ENCODE peak calls at places on chromosomes 11 and 22, in ten cellular contexts. F is HCT116, O is ovary, B is body of pancreas, J is breast epithelium, S is right lobe of liver, G is suprapubic skin, I is sigmoid colon, W is NB4, X is A549. Z is an unnamed sample.

GRCh38 chr11:68863553-68864265 is 22.0 kb upstream of the CPT1A start:
- DNase-seq in F (no peak), B (no peak), G (no peak), I (no peak), O (no peak), J (no peak), X (no peak), S (no peak), W (no peak), Z (no peak)

GRCh38 chr11:47905358-47906059 is 57.4 kb upstream of the NUP160 start:
- DNase-seq in X (no peak), B (no peak), F (no peak), J (no peak), W (peak), G (no peak), S (no peak), I (no peak), O (no peak), Z (no peak)

GRCh38 chr11:86644291-86644690 is 28.1 kb downstream of the ME3 start:
- DNase-seq in I (no peak), W (no peak), G (no peak), J (no peak), X (no peak), B (no peak), F (no peak), O (no peak), S (no peak), Z (no peak)

GRCh38 chr11:109940816-109941215 is 152.4 kb upstream of the ZC3H12C start:
- DNase-seq in W (no peak), J (no peak), I (no peak), X (peak), G (no peak), B (no peak), S (no peak), O (no peak), F (peak), Z (no peak)

GRCh38 chr22:16974298-16975084 is 33.5 kb downstream of the GAB4 start:
- DNase-seq in O (no peak), B (no peak), G (no peak), X (no peak), I (no peak), W (no peak), S (peak), F (no peak), J (no peak), Z (peak)

GRCh38 chr11:97965849-97966646 is 1054.7 kb upstream of the CNTN5 start:
- DNase-seq in S (no peak), I (no peak), B (no peak), X (no peak), W (no peak), J (no peak), F (no peak), G (no peak), O (no peak), Z (no peak)

GRCh38 chr11:113316251-113316650 is 1.9 kb downstream of the TTC12 start:
- DNase-seq in J (no peak), I (no peak), F (no peak), X (no peak), S (no peak), O (no peak), W (no peak), B (no peak), G (no peak), Z (no peak)

GRCh38 chr22:46349681-46350080 is 14.2 kb downstream of the TRMU start:
- DNase-seq in W (no peak), S (no peak), O (no peak), J (no peak), X (no peak), G (no peak), I (no peak), F (no peak), B (peak), Z (no peak)

GRCh38 chr22:36365020-36365411 is 22.8 kb downstream of the MYH9 start:
- DNase-seq in B (peak), I (peak), S (no peak), G (no peak), J (no peak), F (peak), O (no peak), W (peak), X (peak), Z (peak)

GRCh38 chr22:26556904-26557303 is 33.0 kb downstream of the TPST2 start:
- DNase-seq in S (peak), X (no peak), J (no peak), O (no peak), F (no peak), I (no peak), G (no peak), W (no peak), B (peak), Z (no peak)

GRCh38 chr11:13012037-13012693 is 3.0 kb downstream of the RASSF10 start:
- DNase-seq in X (no peak), W (no peak), S (no peak), J (no peak), B (peak), G (no peak), O (no peak), I (no peak), F (no peak), Z (no peak)

GRCh38 chr11:77361184-77361583 is 59.7 kb upstream of the GDPD4 start:
- DNase-seq in J (no peak), O (no peak), S (no peak), X (no peak), I (no peak), G (no peak), F (no peak), B (no peak), W (no peak), Z (no peak)

GRCh38 chr11:9739108-9739507 is 75.2 kb downstream of the SWAP70 start:
- DNase-seq in I (no peak), F (no peak), S (no peak), X (no peak), B (no peak), W (no peak), J (no peak), O (no peak), G (no peak), Z (no peak)

GRCh38 chr11:3136542-3137455 is 28.3 kb downstream of the OSBPL5 start:
- DNase-seq in S (no peak), O (no peak), I (peak), B (peak), G (peak), F (no peak), J (no peak), W (peak), X (no peak), Z (no peak)

GRCh38 chr11:105368711-105369110 is 229.1 kb upstream of the CARD18 start:
- DNase-seq in O (no peak), G (no peak), F (no peak), W (no peak), I (no peak), J (no peak), B (no peak), X (no peak), S (no peak), Z (no peak)

DNA sequence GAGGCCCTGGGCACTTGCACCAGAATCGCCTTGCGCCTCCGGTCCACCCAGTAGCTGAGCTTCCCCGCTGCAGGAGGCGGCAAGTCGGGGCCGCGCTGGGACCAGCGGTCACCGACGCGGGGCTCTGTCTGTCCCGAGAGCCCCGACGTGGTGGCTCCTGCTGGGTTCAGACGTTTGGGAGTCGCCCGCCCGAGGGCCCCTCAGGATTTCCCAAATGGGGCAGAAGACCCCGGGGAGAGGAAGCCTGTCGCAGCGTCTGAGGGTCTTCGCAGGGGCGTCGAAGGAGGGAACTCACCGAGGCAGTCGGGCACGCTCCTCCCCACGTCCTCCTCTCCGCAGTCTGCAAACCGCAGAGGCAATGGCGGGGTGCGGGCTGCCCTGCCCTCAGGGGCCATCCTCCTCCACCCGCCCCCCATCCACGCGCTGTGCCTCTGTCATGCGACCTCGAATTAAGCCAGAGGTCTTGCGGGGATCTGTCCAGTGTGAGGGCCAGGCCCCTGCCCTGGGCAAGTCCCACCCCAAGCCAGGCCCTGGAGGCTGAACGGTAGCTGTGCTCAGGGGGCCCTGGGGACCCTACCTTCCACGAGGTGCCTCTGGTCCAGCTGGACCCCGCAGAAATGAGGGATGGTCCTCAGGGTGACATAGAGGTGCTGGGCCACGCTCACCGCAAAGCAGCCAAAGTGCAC is 12.5 kb downstream of the IL17REL start:
- DNase-seq in X (no peak), O (peak), I (no peak), B (peak), G (no peak), W (no peak), J (no peak), S (no peak), F (no peak), Z (no peak)
- H3K4me3 ChIP-seq in X (peak), O (no peak), I (no peak), B (no peak), G (peak), W (no peak), J (no peak), S (no peak), F (no peak), Z (no peak)

GRCh38 chr22:33851985-33852384 is 68.3 kb downstream of the LARGE1 start:
- DNase-seq in S (no peak), I (no peak), G (no peak), J (no peak), W (no peak), B (no peak), O (no peak), X (no peak), F (no peak), Z (no peak)
- TF ChIP-seq POLR2A in S (no peak), I (no peak), G (no peak), J (no peak), W (no peak), B (no peak), O (no peak), X (no peak), F (no peak), Z (no peak)

DNA sequence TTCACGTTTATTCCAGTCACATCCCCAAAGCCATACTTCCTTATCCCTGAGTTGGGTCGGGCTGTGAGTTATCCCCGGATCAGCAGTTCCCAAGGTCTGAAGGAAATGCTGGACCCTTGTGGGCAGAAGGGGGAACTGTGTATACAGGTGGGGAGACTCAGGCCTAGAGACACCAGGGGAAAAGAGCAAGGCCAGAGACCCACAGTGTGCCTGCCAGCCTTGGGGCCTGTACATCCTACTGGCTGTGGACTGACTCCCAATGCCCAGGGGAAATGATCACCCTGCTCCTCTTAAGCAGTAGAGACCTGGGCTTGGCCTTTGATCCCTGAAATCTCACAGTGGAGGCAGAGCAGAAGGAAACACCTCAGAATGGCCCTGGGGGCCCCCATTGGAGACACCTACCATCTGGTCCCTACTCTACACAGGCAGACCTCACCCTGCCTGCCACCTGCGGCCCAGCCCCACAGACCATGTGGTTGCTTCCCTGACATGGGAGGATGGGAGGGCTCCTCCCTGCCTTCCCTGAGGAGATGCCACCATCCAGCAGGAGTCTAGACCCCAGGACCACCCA is 1.3 kb downstream of the SELENOM start:
- DNase-seq in J (no peak), W (no peak), S (no peak), G (no peak), X (no peak), O (no peak), F (no peak), B (no peak), I (peak), Z (no peak)
- H3K4me3 ChIP-seq in J (peak), W (no peak), S (no peak), G (peak), X (no peak), O (peak), F (peak), B (no peak), I (peak), Z (no peak)

GRCh38 chr11:118910309-118911112 is 15.2 kb downstream of the BCL9L start:
- DNase-seq in G (peak), X (no peak), F (no peak), S (peak), O (peak), B (peak), W (no peak), J (peak), I (peak), Z (peak)
- TF ChIP-seq POLR2A in G (no peak), X (peak), F (no peak), S (no peak), O (peak), B (peak), W (no peak), J (no peak), I (no peak), Z (no peak)

DNA sequence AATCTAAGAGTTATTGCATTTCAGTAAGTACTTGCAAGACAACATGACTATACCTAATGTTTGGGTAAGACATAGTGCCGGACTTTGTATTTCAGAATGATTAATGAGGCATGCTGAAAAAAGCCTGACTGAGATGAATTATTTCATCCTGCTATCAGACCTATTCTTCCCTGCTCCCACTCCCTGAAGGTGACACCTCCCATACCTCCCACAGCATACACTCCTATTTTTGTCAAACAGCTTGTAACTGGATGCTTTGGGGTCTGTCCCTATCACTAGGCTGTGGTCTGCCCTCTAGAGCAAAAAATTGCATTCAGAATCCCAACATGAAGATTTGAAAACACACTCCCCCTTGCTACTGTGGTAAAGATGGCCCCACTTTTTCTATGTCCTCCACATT is 10.9 kb upstream of the SCN3B start:
- DNase-seq in W (no peak), I (no peak), X (no peak), G (no peak), O (no peak), S (no peak), J (no peak), F (no peak), B (no peak), Z (no peak)
- H3K4me3 ChIP-seq in W (no peak), I (no peak), X (no peak), G (no peak), O (no peak), S (no peak), J (no peak), F (no peak), B (no peak), Z (no peak)

DNA sequence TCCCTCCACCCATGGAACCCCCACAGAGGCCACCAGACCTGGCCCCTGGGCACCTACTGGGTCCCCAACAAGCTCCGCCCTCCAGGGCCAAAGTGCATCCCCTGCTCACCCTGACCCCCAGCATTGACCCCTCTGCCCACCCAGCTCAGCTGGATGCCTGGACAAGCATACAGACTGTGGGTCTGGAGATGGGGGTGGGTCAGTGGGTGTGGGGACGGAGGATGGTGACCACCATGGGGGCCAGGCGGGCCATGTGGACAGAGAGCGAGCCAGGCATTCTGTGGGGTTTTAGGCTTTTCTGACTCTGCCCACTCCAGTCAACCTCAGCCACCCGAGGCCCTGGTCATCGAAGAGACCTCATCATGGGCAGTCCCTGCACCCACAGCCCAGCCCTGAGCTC is 183.7 kb downstream of the BRD1 start:
- DNase-seq in W (no peak), F (no peak), O (no peak), J (no peak), X (no peak), G (no peak), B (no peak), S (no peak), I (no peak), Z (no peak)
- TF ChIP-seq POLR2A in W (no peak), F (no peak), O (no peak), J (no peak), X (no peak), G (no peak), B (no peak), S (no peak), I (no peak), Z (no peak)

DNA sequence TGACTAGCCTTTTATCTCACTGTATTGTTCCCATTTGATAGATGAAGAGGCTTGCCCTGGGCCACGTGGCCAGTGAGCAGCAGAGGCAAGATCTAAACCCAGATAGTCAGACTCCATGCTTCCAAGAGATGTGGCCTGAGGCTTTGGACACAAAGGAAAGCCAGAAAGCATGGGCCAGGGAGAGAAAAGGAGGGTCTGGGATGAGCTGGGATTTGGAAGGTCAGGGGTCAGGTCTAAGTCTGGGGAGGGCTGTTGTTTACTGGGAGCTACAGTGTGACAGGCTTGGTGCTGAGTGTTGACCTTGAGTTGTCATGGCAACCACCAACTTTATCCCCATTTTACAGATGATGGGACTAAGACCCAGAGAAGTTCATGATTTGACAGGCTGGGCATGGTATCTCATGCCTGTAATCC is 2.1 kb downstream of the SLC35E4 start:
- DNase-seq in O (no peak), X (no peak), F (no peak), I (no peak), B (no peak), S (no peak), G (no peak), J (no peak), W (no peak), Z (no peak)
- H3K4me3 ChIP-seq in O (no peak), X (no peak), F (no peak), I (no peak), B (no peak), S (no peak), G (peak), J (no peak), W (no peak), Z (no peak)

Z was measured in lower leg skin.